ENCODE peak calls at places on chromosome 17, in eight cellular contexts. One of them, this sample, is unnamed.

GRCh38 chr17:68458260-68459029 is 1.1 kb upstream of the WIPI1 start:
- DNase-seq in tibial nerve: no peak
- DNase-seq in ovary: no peak
- DNase-seq in stomach: no peak
- DNase-seq in A549: no peak
- DNase-seq in K562: no peak
- DNase-seq in transverse colon: no peak
- DNase-seq in HepG2: no peak
- DNase-seq in this sample: no peak

GRCh38 chr17:17823433-17824118 is 13.2 kb downstream of the SREBF1 start:
- DNase-seq in A549: peak
- DNase-seq in transverse colon: peak
- DNase-seq in stomach: peak
- DNase-seq in K562: peak
- DNase-seq in tibial nerve: peak
- DNase-seq in HepG2: peak
- DNase-seq in ovary: peak
- DNase-seq in this sample: peak

GRCh38 chr17:72616457-72616856 is 476.0 kb downstream of the SLC39A11 start:
- DNase-seq in ovary: no peak
- DNase-seq in stomach: no peak
- DNase-seq in transverse colon: no peak
- DNase-seq in HepG2: no peak
- DNase-seq in K562: no peak
- DNase-seq in A549: no peak
- DNase-seq in tibial nerve: no peak
- DNase-seq in this sample: no peak

GRCh38 chr17:80793421-80793820 is 198.2 kb upstream of the CHMP6 start:
- DNase-seq in stomach: no peak
- DNase-seq in K562: no peak
- DNase-seq in A549: no peak
- DNase-seq in transverse colon: no peak
- DNase-seq in ovary: no peak
- DNase-seq in HepG2: no peak
- DNase-seq in tibial nerve: no peak
- DNase-seq in this sample: no peak

GRCh38 chr17:17682293-17682736 is 1.1 kb downstream of the RAI1 start:
- DNase-seq in transverse colon: peak
- DNase-seq in K562: peak
- DNase-seq in A549: peak
- DNase-seq in stomach: peak
- DNase-seq in tibial nerve: no peak
- DNase-seq in HepG2: no peak
- DNase-seq in ovary: no peak
- DNase-seq in this sample: no peak

GRCh38 chr17:6643460-6644125 is 2.7 kb downstream of the TXNDC17 start:
- DNase-seq in ovary: no peak
- DNase-seq in stomach: no peak
- DNase-seq in transverse colon: no peak
- DNase-seq in tibial nerve: no peak
- DNase-seq in A549: no peak
- DNase-seq in K562: no peak
- DNase-seq in HepG2: no peak
- DNase-seq in this sample: no peak

GRCh38 chr17:35746956-35747355 is 6.1 kb downstream of the GAS2L2 start:
- DNase-seq in stomach: no peak
- DNase-seq in K562: no peak
- DNase-seq in HepG2: no peak
- DNase-seq in ovary: no peak
- DNase-seq in tibial nerve: no peak
- DNase-seq in transverse colon: no peak
- DNase-seq in A549: no peak
- DNase-seq in this sample: no peak

GRCh38 chr17:78474631-78475146 is 96.2 kb downstream of the PGS1 start:
- DNase-seq in ovary: no peak
- DNase-seq in A549: no peak
- DNase-seq in tibial nerve: no peak
- DNase-seq in transverse colon: peak
- DNase-seq in HepG2: no peak
- DNase-seq in stomach: peak
- DNase-seq in K562: no peak
- DNase-seq in this sample: no peak

GRCh38 chr17:67636841-67637240 is 80.9 kb upstream of the NOL11 start:
- DNase-seq in K562: no peak
- DNase-seq in transverse colon: no peak
- DNase-seq in stomach: no peak
- DNase-seq in HepG2: no peak
- DNase-seq in ovary: no peak
- DNase-seq in A549: no peak
- DNase-seq in tibial nerve: no peak
- DNase-seq in this sample: no peak

GRCh38 chr17:77607606-77608005 is 350.9 kb upstream of the TNRC6C start:
- DNase-seq in ovary: no peak
- DNase-seq in HepG2: no peak
- DNase-seq in stomach: no peak
- DNase-seq in transverse colon: no peak
- DNase-seq in K562: no peak
- DNase-seq in tibial nerve: no peak
- DNase-seq in A549: no peak
- DNase-seq in this sample: no peak

GRCh38 chr17:28481081-28481571 is 7.7 kb downstream of the SLC13A2 start:
- DNase-seq in K562: no peak
- DNase-seq in tibial nerve: no peak
- DNase-seq in HepG2: no peak
- DNase-seq in stomach: no peak
- DNase-seq in ovary: no peak
- DNase-seq in A549: no peak
- DNase-seq in transverse colon: no peak
- DNase-seq in this sample: no peak

GRCh38 chr17:72598705-72599104 is 477.9 kb downstream of the SOX9 start:
- DNase-seq in transverse colon: no peak
- DNase-seq in stomach: no peak
- DNase-seq in tibial nerve: no peak
- DNase-seq in K562: no peak
- DNase-seq in A549: no peak
- DNase-seq in HepG2: no peak
- DNase-seq in ovary: no peak
- DNase-seq in this sample: no peak

GRCh38 chr17:61733021-61733420 is 130.3 kb downstream of the BRIP1 start:
- DNase-seq in K562: no peak
- DNase-seq in A549: no peak
- DNase-seq in transverse colon: no peak
- DNase-seq in stomach: no peak
- DNase-seq in ovary: no peak
- DNase-seq in HepG2: no peak
- DNase-seq in tibial nerve: no peak
- DNase-seq in this sample: no peak

GRCh38 chr17:31391496-31391949 is at the start of gene RAB11FIP4:
- DNase-seq in transverse colon: no peak
- DNase-seq in A549: no peak
- DNase-seq in tibial nerve: no peak
- DNase-seq in stomach: peak
- DNase-seq in ovary: no peak
- DNase-seq in HepG2: no peak
- DNase-seq in K562: peak
- DNase-seq in this sample: no peak

GRCh38 chr17:12134101-12134500 is 113.4 kb downstream of the MAP2K4 start:
- DNase-seq in transverse colon: no peak
- DNase-seq in ovary: no peak
- DNase-seq in HepG2: no peak
- DNase-seq in K562: no peak
- DNase-seq in A549: no peak
- DNase-seq in stomach: no peak
- DNase-seq in tibial nerve: no peak
- DNase-seq in this sample: no peak

GRCh38 chr17:56440391-56440790 is 153.1 kb upstream of the NOG start:
- DNase-seq in transverse colon: no peak
- DNase-seq in A549: no peak
- DNase-seq in K562: no peak
- DNase-seq in stomach: no peak
- DNase-seq in HepG2: no peak
- DNase-seq in ovary: no peak
- DNase-seq in tibial nerve: no peak
- DNase-seq in this sample: no peak
- TF ChIP-seq EP300 in transverse colon: no peak
- TF ChIP-seq EP300 in A549: no peak
- TF ChIP-seq EP300 in K562: no peak
- TF ChIP-seq EP300 in stomach: no peak
- TF ChIP-seq EP300 in HepG2: no peak
- TF ChIP-seq EP300 in ovary: no peak
- TF ChIP-seq EP300 in tibial nerve: no peak
- TF ChIP-seq EP300 in this sample: no peak

GRCh38 chr17:43385046-43385831 is 13.6 kb upstream of the ARL4D start:
- DNase-seq in K562: no peak
- DNase-seq in transverse colon: no peak
- DNase-seq in ovary: no peak
- DNase-seq in A549: no peak
- DNase-seq in stomach: no peak
- DNase-seq in tibial nerve: no peak
- DNase-seq in HepG2: no peak
- DNase-seq in this sample: no peak

GRCh38 chr17:43393944-43394482 is 4.8 kb upstream of the ARL4D start:
- DNase-seq in A549: peak
- DNase-seq in K562: peak
- DNase-seq in stomach: peak
- DNase-seq in HepG2: peak
- DNase-seq in transverse colon: peak
- DNase-seq in tibial nerve: peak
- DNase-seq in ovary: peak
- DNase-seq in this sample: peak

GRCh38 chr17:43392397-43392796 is 6.4 kb upstream of the ARL4D start:
- DNase-seq in ovary: peak
- DNase-seq in stomach: no peak
- DNase-seq in transverse colon: no peak
- DNase-seq in HepG2: no peak
- DNase-seq in K562: no peak
- DNase-seq in A549: no peak
- DNase-seq in tibial nerve: no peak
- DNase-seq in this sample: no peak

GRCh38 chr17:43388198-43389021 is 10.4 kb upstream of the ARL4D start:
- DNase-seq in HepG2: peak
- DNase-seq in K562: peak
- DNase-seq in A549: peak
- DNase-seq in transverse colon: peak
- DNase-seq in ovary: peak
- DNase-seq in tibial nerve: peak
- DNase-seq in stomach: peak
- DNase-seq in this sample: peak

DNA sequence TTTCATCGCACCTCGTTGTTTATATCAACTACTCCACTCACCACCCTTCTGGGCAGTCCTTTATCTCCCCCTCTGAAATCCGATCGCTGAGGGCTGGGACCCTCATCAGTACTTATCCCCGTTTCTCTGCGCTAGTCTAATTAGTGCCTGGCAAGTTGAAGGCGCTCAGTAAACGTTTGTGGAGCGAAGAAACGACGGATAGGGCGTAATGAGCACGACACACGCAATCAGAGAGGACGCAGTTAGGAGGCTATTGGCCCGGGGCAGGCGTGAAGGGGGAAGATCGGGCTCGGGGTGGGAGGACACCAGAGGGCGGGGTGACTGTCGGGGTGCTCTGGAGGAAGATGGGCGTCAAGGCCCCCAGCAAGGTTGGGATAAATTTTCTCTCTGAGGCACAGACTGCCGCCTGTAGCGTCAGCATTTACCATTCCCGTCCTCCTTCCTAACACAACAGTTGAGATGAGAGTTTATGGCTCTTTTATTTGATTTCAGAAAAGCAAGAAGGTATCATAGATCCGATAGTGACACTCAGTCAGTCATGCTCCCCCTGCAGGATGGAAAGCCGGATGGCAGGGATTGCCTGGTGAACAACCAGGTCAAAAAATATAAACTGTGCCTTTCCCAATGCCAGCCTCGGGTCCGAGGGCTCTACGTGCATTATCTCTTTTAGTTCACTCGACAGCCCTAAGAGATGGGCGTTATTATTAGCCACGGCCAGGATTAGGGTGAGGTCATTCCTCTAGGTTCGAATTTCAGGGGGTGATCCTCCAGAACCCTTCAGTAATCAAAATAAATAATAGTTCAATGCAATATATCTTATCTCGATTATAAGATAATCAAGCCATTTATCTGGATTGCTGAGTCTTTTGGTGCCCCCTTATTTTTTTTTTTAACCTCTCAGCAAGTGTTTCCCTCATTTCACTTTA is 9.5 kb upstream of the ARL4D start:
- DNase-seq in A549: peak
- DNase-seq in ovary: peak
- DNase-seq in HepG2: peak
- DNase-seq in stomach: peak
- DNase-seq in tibial nerve: peak
- DNase-seq in K562: peak
- DNase-seq in transverse colon: peak
- DNase-seq in this sample: peak
- TF ChIP-seq POLR2A in A549: no peak
- TF ChIP-seq POLR2A in ovary: peak
- TF ChIP-seq POLR2A in HepG2: no peak
- TF ChIP-seq POLR2A in stomach: no peak
- TF ChIP-seq POLR2A in tibial nerve: peak
- TF ChIP-seq POLR2A in K562: no peak
- TF ChIP-seq POLR2A in transverse colon: peak
- TF ChIP-seq POLR2A in this sample: no peak

DNA sequence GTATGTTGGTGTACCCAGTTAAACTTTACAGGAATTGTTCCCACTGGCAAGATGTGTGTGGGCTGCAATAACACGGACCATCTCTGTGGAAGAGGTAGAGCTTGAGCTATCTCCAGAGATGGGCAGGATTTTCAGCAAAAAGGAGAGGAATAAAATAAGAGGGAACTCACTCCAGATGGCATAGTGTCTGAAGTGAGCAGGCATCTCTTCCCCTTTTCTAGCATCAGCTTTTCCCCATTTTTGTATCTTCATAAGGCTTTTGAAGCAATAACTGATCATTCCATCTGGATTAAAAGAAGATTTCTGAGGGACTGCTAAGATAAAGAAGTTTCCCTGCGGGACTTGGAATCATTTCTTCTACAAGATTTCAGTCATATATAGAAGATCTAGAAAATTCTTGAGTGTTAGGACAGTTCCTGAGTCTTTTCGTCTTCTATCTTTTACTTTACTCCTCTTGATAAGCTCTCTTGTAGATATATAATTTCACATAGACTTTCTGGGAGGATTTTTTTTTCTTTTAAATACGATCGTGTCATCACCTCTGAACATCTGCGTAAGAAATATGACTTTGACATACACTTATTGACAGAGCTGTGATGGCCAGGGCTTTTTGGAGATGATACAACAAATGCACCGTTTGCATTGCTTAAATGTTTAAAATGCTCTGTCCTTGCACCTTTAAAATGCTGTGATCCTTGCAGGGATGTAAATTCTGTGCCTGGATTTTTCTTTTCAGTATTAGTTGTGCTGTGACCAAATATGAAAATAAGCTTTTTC is 2.1 kb downstream of the CPD start:
- DNase-seq in K562: no peak
- DNase-seq in tibial nerve: no peak
- DNase-seq in A549: no peak
- DNase-seq in transverse colon: no peak
- DNase-seq in HepG2: no peak
- DNase-seq in ovary: no peak
- DNase-seq in stomach: no peak
- DNase-seq in this sample: no peak
- H3K4me3 ChIP-seq in K562: peak
- H3K4me3 ChIP-seq in tibial nerve: no peak
- H3K4me3 ChIP-seq in A549: peak
- H3K4me3 ChIP-seq in transverse colon: no peak
- H3K4me3 ChIP-seq in HepG2: peak
- H3K4me3 ChIP-seq in ovary: peak
- H3K4me3 ChIP-seq in stomach: peak
- H3K4me3 ChIP-seq in this sample: peak

GRCh38 chr17:75370288-75370687 is 35.2 kb downstream of the GRB2 start:
- DNase-seq in ovary: no peak
- DNase-seq in K562: no peak
- DNase-seq in transverse colon: no peak
- DNase-seq in tibial nerve: no peak
- DNase-seq in A549: no peak
- DNase-seq in stomach: peak
- DNase-seq in HepG2: no peak
- DNase-seq in this sample: no peak
- TF ChIP-seq EP300 in ovary: no peak
- TF ChIP-seq EP300 in K562: no peak
- TF ChIP-seq EP300 in transverse colon: no peak
- TF ChIP-seq EP300 in tibial nerve: no peak
- TF ChIP-seq EP300 in A549: no peak
- TF ChIP-seq EP300 in stomach: no peak
- TF ChIP-seq EP300 in HepG2: no peak
- TF ChIP-seq EP300 in this sample: no peak

This sample was measured in suprapubic skin.